ENCODE peak calls at places on chromosomes 12 and 14, in six cellular contexts. One of them, this sample, is unnamed.

GRCh38 chr14:74400328-74400727 is 25.7 kb downstream of the SYNDIG1L start:
- DNase-seq in fibroblast of gingiva: no peak
- DNase-seq in amniotic stem cell: no peak
- DNase-seq in LoVo: no peak
- DNase-seq in AG04450: no peak
- DNase-seq in activated effector memory CD4-positive, alpha-beta T cell treated with Interleukin-2 at 50 U/mL for 16 hours: no peak
- DNase-seq in this sample: peak

GRCh38 chr12:108578813-108579212 is 16.4 kb downstream of the ISCU start:
- DNase-seq in LoVo: no peak
- DNase-seq in fibroblast of gingiva: no peak
- DNase-seq in amniotic stem cell: no peak
- DNase-seq in activated effector memory CD4-positive, alpha-beta T cell treated with Interleukin-2 at 50 U/mL for 16 hours: no peak
- DNase-seq in AG04450: no peak
- DNase-seq in this sample: no peak

GRCh38 chr12:21649034-21649433 is 8.6 kb downstream of the LDHB start:
- DNase-seq in LoVo: no peak
- DNase-seq in amniotic stem cell: no peak
- DNase-seq in fibroblast of gingiva: no peak
- DNase-seq in activated effector memory CD4-positive, alpha-beta T cell treated with Interleukin-2 at 50 U/mL for 16 hours: no peak
- DNase-seq in AG04450: no peak
- DNase-seq in this sample: no peak

GRCh38 chr12:121357331-121357730 is 5.1 kb upstream of the ANAPC5 start:
- DNase-seq in activated effector memory CD4-positive, alpha-beta T cell treated with Interleukin-2 at 50 U/mL for 16 hours: no peak
- DNase-seq in AG04450: no peak
- DNase-seq in LoVo: no peak
- DNase-seq in amniotic stem cell: no peak
- DNase-seq in fibroblast of gingiva: no peak
- DNase-seq in this sample: no peak

GRCh38 chr12:17097674-17098073 is 491.7 kb upstream of the LMO3 start:
- DNase-seq in LoVo: no peak
- DNase-seq in fibroblast of gingiva: no peak
- DNase-seq in amniotic stem cell: no peak
- DNase-seq in activated effector memory CD4-positive, alpha-beta T cell treated with Interleukin-2 at 50 U/mL for 16 hours: no peak
- DNase-seq in AG04450: no peak
- DNase-seq in this sample: no peak

GRCh38 chr14:46290706-46291105 is 360.9 kb downstream of the RPL10L start:
- DNase-seq in activated effector memory CD4-positive, alpha-beta T cell treated with Interleukin-2 at 50 U/mL for 16 hours: no peak
- DNase-seq in fibroblast of gingiva: no peak
- DNase-seq in AG04450: no peak
- DNase-seq in LoVo: no peak
- DNase-seq in amniotic stem cell: no peak
- DNase-seq in this sample: no peak

GRCh38 chr14:91149462-91149861 is 35.6 kb downstream of the DGLUCY start:
- DNase-seq in amniotic stem cell: peak
- DNase-seq in fibroblast of gingiva: peak
- DNase-seq in activated effector memory CD4-positive, alpha-beta T cell treated with Interleukin-2 at 50 U/mL for 16 hours: no peak
- DNase-seq in AG04450: peak
- DNase-seq in LoVo: peak
- DNase-seq in this sample: peak

GRCh38 chr12:68792952-68793351 is 15.0 kb upstream of the MDM2 start:
- DNase-seq in amniotic stem cell: no peak
- DNase-seq in AG04450: no peak
- DNase-seq in fibroblast of gingiva: no peak
- DNase-seq in activated effector memory CD4-positive, alpha-beta T cell treated with Interleukin-2 at 50 U/mL for 16 hours: no peak
- DNase-seq in LoVo: peak
- DNase-seq in this sample: peak

GRCh38 chr12:6478406-6478805 is 7.9 kb upstream of the VAMP1 start:
- DNase-seq in amniotic stem cell: no peak
- DNase-seq in activated effector memory CD4-positive, alpha-beta T cell treated with Interleukin-2 at 50 U/mL for 16 hours: no peak
- DNase-seq in fibroblast of gingiva: no peak
- DNase-seq in AG04450: no peak
- DNase-seq in LoVo: no peak
- DNase-seq in this sample: no peak

GRCh38 chr12:52398176-52398575 is 8.0 kb downstream of the KRT82 start:
- DNase-seq in activated effector memory CD4-positive, alpha-beta T cell treated with Interleukin-2 at 50 U/mL for 16 hours: no peak
- DNase-seq in amniotic stem cell: no peak
- DNase-seq in LoVo: no peak
- DNase-seq in AG04450: no peak
- DNase-seq in fibroblast of gingiva: no peak
- DNase-seq in this sample: no peak

GRCh38 chr14:68688872-68689371 is 103.9 kb downstream of the ZFP36L1 start:
- DNase-seq in amniotic stem cell: no peak
- DNase-seq in fibroblast of gingiva: peak
- DNase-seq in AG04450: no peak
- DNase-seq in LoVo: no peak
- DNase-seq in activated effector memory CD4-positive, alpha-beta T cell treated with Interleukin-2 at 50 U/mL for 16 hours: no peak
- DNase-seq in this sample: no peak

GRCh38 chr12:70648831-70649230 is 11.6 kb upstream of the PTPRB start:
- DNase-seq in LoVo: no peak
- DNase-seq in AG04450: no peak
- DNase-seq in amniotic stem cell: no peak
- DNase-seq in activated effector memory CD4-positive, alpha-beta T cell treated with Interleukin-2 at 50 U/mL for 16 hours: no peak
- DNase-seq in fibroblast of gingiva: peak
- DNase-seq in this sample: no peak

GRCh38 chr12:111761099-111761498 is 5.6 kb upstream of the ALDH2 start:
- DNase-seq in fibroblast of gingiva: no peak
- DNase-seq in activated effector memory CD4-positive, alpha-beta T cell treated with Interleukin-2 at 50 U/mL for 16 hours: no peak
- DNase-seq in AG04450: no peak
- DNase-seq in LoVo: no peak
- DNase-seq in amniotic stem cell: no peak
- DNase-seq in this sample: no peak

GRCh38 chr12:10140001-10140400 is 10.0 kb upstream of the CLEC7A start:
- DNase-seq in fibroblast of gingiva: peak
- DNase-seq in activated effector memory CD4-positive, alpha-beta T cell treated with Interleukin-2 at 50 U/mL for 16 hours: no peak
- DNase-seq in amniotic stem cell: no peak
- DNase-seq in LoVo: peak
- DNase-seq in AG04450: no peak
- DNase-seq in this sample: peak

GRCh38 chr14:52917732-52918131 is 33.1 kb downstream of the FERMT2 start:
- DNase-seq in AG04450: no peak
- DNase-seq in fibroblast of gingiva: peak
- DNase-seq in LoVo: no peak
- DNase-seq in activated effector memory CD4-positive, alpha-beta T cell treated with Interleukin-2 at 50 U/mL for 16 hours: no peak
- DNase-seq in amniotic stem cell: no peak
- DNase-seq in this sample: no peak

GRCh38 chr12:108622425-108622824 is 11.3 kb downstream of the SELPLG start:
- DNase-seq in amniotic stem cell: no peak
- DNase-seq in AG04450: no peak
- DNase-seq in activated effector memory CD4-positive, alpha-beta T cell treated with Interleukin-2 at 50 U/mL for 16 hours: no peak
- DNase-seq in LoVo: no peak
- DNase-seq in fibroblast of gingiva: peak
- DNase-seq in this sample: no peak

GRCh38 chr12:121839106-121839992 is 19.3 kb downstream of the HPD start:
- DNase-seq in LoVo: peak
- DNase-seq in amniotic stem cell: peak
- DNase-seq in activated effector memory CD4-positive, alpha-beta T cell treated with Interleukin-2 at 50 U/mL for 16 hours: peak
- DNase-seq in AG04450: peak
- DNase-seq in fibroblast of gingiva: peak
- DNase-seq in this sample: peak

This sample was measured in Calu3.